ENCODE peak calls at places on chromosomes 1 and 21, in four cellular contexts. S is K562, F is H1, P is HepG2. U is an unnamed sample.

GRCh38 chr1:164644774-164645634 is 86.0 kb downstream of the PBX1 start:
- DNase-seq in S (no peak), F (no peak), P (no peak), U (peak; percentile 24)

GRCh38 chr1:19036049-19036546 is 79.6 kb upstream of the IFFO2 start:
- DNase-seq in S (no peak), F (no peak), P (no peak), U (no peak)

GRCh38 chr1:234212764-234213406 is 160.4 kb upstream of the COA6 start:
- DNase-seq in S (peak; percentile 70), F (no peak), P (peak; percentile 53), U (peak; percentile 42)

GRCh38 chr1:230868736-230869385 is 540 bp upstream of the C1orf198 start:
- DNase-seq in S (no peak), F (peak; percentile 81), P (peak; percentile 41), U (no peak)

GRCh38 chr21:16588433-16588860 is 858.7 kb downstream of the USP25 start:
- DNase-seq in S (no peak), F (no peak), P (no peak), U (peak; percentile 71)

GRCh38 chr1:159071970-159072582 is 4.5 kb downstream of the AIM2 start:
- DNase-seq in S (peak; percentile 60), F (no peak), P (peak; percentile 38), U (peak; percentile 40)

GRCh38 chr1:202074985-202075773 is 47.5 kb upstream of the GPR37L1 start:
- DNase-seq in S (peak; percentile 9), F (no peak), P (peak; percentile 49), U (no peak)

GRCh38 chr1:66313446-66313845 is 220.5 kb upstream of the SGIP1 start:
- DNase-seq in S (no peak), F (no peak), P (no peak), U (no peak)

GRCh38 chr1:187226396-187226795 is 397.6 kb downstream of the PLA2G4A start:
- DNase-seq in S (no peak), F (no peak), P (no peak), U (no peak)

GRCh38 chr1:22524481-22524880 is 38.8 kb upstream of the EPHA8 start:
- DNase-seq in S (no peak), F (no peak), P (no peak), U (no peak)

GRCh38 chr1:20964540-20965484 is 177.7 kb upstream of the HP1BP3 start:
- DNase-seq in S (no peak), F (no peak), P (no peak), U (no peak)

GRCh38 chr21:44617071-44617501 is 5.2 kb downstream of the KRTAP10-8 start:
- DNase-seq in S (no peak), F (peak; percentile 53), P (no peak), U (no peak)

DNA sequence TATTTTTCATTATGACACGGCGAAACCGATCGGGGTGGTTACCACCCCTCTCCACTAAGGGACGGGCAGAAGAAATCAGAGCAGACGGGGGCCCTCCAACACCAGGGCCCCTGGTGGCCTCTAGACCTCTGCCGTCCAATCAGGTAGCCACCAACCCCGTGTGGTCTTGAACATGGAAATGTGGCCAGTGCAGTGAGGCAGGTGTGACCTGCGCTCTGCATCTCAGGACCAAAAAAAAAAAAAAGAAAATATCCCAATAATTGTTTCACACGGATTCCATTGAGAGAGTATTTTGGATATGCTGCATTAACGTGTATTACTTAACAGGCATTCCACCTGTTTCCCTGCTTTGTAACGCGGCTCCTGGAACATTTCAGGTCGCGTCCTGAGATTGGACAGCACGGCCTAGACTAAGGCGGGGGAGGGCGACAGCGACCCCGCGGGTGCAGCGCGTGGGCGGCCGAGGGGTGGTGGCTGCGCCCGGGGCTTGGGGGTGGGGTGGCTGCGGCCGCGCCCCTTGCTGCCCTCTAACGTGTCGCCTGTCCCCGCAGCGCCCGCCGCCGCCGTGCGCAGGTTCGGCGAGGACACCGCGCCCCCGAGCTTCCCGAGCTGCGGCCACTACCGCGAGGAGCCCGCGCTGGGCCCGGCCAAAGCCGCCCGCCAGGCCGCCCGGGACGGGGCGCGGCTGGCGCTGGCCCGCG is 48.3 kb downstream of the SIM2 start:
- DNase-seq in S (peak; percentile 91), F (no peak), P (no peak), U (no peak)
- TF ChIP-seq JUN in S (no peak), F (no peak), P (no peak), U (no peak)

DNA sequence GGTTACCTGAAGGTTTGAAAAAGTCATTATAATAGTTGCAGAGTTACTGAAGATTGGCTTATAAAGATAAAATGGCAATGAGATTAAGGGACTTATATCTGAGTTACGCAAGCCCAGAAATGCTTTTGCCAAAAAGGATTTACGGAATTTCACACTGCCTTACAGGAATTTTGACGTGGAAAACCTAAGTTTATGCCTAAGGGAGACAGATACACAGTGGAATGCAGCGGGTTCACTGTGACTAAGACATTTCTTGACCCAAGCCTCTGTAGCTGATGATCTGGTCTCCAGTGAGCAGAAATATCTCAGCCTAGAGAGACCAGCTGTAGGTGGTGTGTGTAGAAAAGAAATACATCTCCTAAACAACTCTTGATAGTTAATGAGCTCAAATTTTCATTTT is 10.1 kb upstream of the EXO1 start:
- DNase-seq in S (no peak), F (no peak), P (no peak), U (no peak)
- H3K27ac ChIP-seq in S (no peak overlapping the region), F (no peak overlapping the region), P (no peak overlapping the region), U (peak overlapping the region; percentile 68)

GRCh38 chr1:47436979-47437517 is 796 bp upstream of the FOXD2 start:
- DNase-seq in S (no peak), F (no peak), P (no peak), U (no peak)
- TF ChIP-seq CHD2 in S (no peak), F (no peak), P (no peak), U (no peak)

DNA sequence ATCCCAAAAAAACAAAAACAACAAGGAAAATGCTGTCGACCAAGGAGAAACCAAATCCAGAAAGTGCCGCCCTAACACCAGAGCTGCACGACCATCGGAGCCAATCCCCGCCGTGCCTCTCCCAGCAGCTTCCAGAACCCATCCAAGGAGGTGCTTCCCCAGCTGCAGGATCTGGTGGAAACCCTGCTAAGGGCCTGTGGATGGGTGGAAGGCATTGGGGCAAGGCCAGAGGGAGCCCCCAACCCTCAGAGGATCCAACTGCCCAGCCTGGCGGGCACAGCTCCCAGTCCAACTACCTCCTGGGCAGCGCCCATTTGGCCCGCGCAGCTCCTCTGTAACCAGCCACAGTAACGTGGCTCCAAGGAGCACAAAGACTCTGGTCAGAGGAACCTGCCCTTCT is 81.6 kb downstream of the NPHP4 start:
- DNase-seq in S (no peak), F (peak; percentile 38), P (no peak), U (no peak)
- TF ChIP-seq JUN in S (no peak), F (no peak), P (no peak), U (no peak)

U was measured in A549.